ENCODE peak calls at places on chromosomes 11 and 22, in four cellular contexts. I is colonic mucosa, R is progenitor cell of endocrine pancreas, F is psoas muscle. H is an unnamed sample.
A peak's percentile ranks its signal among the peaks of the same experiment; 100 is the strongest.

GRCh38 chr22:23396362-23397007 is 183.6 kb downstream of the IGLL1 start:
- DNase-seq in R (no peak), F (no peak), I (no peak), H (peak; percentile 35)

GRCh38 chr11:72735495-72736027 is 16.6 kb downstream of the ARAP1 start:
- DNase-seq in I (no peak), R (no peak), F (no peak), H (no peak)

GRCh38 chr11:118052581-118053206 is 24.2 kb upstream of the TMPRSS4 start:
- DNase-seq in I (no peak), R (no peak), F (no peak), H (peak; percentile 16)

GRCh38 chr11:1568451-1568911 is 3.6 kb downstream of the DUSP8 start:
- DNase-seq in F (no peak), R (no peak), I (peak; percentile 20), H (no peak)

GRCh38 chr11:33699515-33700424 is 856 bp downstream of the C11orf91 start:
- DNase-seq in F (peak; percentile 56), R (no peak), I (peak; percentile 82), H (no peak)

GRCh38 chr22:19094393-19094997 is 27.7 kb downstream of the DGCR2 start:
- DNase-seq in I (no peak), F (no peak), R (no peak), H (no peak)

GRCh38 chr11:19164230-19164855 is 37.4 kb downstream of the CSRP3 start:
- DNase-seq in R (no peak), F (no peak), I (no peak), H (no peak)

GRCh38 chr22:37627545-37627944 is 11.9 kb upstream of the SH3BP1 start:
- DNase-seq in R (no peak), I (no peak), F (no peak), H (no peak)

GRCh38 chr11:64712430-64713030 is 10.5 kb downstream of the NRXN2 start:
- DNase-seq in F (no peak), I (no peak), R (no peak), H (no peak)

GRCh38 chr11:93493252-93493897 is 49.8 kb downstream of the SMCO4 start:
- DNase-seq in R (no peak), F (no peak), I (peak; percentile 73), H (no peak)

GRCh38 chr11:19365743-19366410 is 125.1 kb upstream of the E2F8 start:
- DNase-seq in F (no peak), I (no peak), R (no peak), H (no peak)

GRCh38 chr22:46078241-46079092 is 71.9 kb upstream of the PPARA start:
- DNase-seq in R (no peak), I (no peak), F (peak; percentile 84), H (peak; percentile 91)

GRCh38 chr11:12838463-12839120 is 164.4 kb downstream of the TEAD1 start:
- DNase-seq in I (no peak), F (no peak), R (no peak), H (no peak)

GRCh38 chr22:45413368-45414211 is at the start of the genes RIBC2 and SMC1B:
- DNase-seq in I (peak; percentile 90), R (peak; percentile 47), F (peak; percentile 72), H (peak; percentile 75)

GRCh38 chr11:13073119-13073981 is 64.2 kb downstream of the RASSF10 start:
- DNase-seq in I (no peak), R (no peak), F (no peak), H (no peak)

GRCh38 chr11:44618561-44619425 is 53.3 kb downstream of the CD82 start:
- DNase-seq in R (no peak), F (no peak), I (no peak), H (peak; percentile 25)

GRCh38 chr11:46237248-46238077 is 40.0 kb upstream of the CREB3L1 start:
- DNase-seq in I (peak; percentile 62), R (no peak), F (peak; percentile 59), H (no peak)

GRCh38 chr11:73154178-73154577 is 12.1 kb upstream of the FCHSD2 start:
- DNase-seq in I (no peak), F (no peak), R (no peak), H (no peak)

GRCh38 chr11:62104816-62105610 is 18.8 kb upstream of the INCENP start:
- DNase-seq in F (no peak), I (no peak), R (no peak), H (no peak)

GRCh38 chr11:665062-665706 is 28.1 kb downstream of the DRD4 start:
- DNase-seq in F (no peak), I (no peak), R (no peak), H (no peak)

GRCh38 chr11:124301482-124301881 is 12.3 kb downstream of the OR8D1 start:
- DNase-seq in R (no peak), I (no peak), F (no peak), H (no peak)

GRCh38 chr11:119178166-119178680 is 7.1 kb upstream of the NHERF4 start:
- DNase-seq in R (no peak), F (no peak), I (no peak), H (no peak)

GRCh38 chr11:76203131-76203925 is 3.0 kb downstream of the WNT11 start:
- DNase-seq in R (no peak), I (no peak), F (peak; percentile 10), H (no peak)

GRCh38 chr11:30131535-30131934 is 99.3 kb upstream of the FSHB start:
- DNase-seq in R (no peak), F (no peak), I (no peak), H (no peak)
- TF ChIP-seq CTCF in R (no peak), F (no peak), I (no peak), H (no peak)

DNA sequence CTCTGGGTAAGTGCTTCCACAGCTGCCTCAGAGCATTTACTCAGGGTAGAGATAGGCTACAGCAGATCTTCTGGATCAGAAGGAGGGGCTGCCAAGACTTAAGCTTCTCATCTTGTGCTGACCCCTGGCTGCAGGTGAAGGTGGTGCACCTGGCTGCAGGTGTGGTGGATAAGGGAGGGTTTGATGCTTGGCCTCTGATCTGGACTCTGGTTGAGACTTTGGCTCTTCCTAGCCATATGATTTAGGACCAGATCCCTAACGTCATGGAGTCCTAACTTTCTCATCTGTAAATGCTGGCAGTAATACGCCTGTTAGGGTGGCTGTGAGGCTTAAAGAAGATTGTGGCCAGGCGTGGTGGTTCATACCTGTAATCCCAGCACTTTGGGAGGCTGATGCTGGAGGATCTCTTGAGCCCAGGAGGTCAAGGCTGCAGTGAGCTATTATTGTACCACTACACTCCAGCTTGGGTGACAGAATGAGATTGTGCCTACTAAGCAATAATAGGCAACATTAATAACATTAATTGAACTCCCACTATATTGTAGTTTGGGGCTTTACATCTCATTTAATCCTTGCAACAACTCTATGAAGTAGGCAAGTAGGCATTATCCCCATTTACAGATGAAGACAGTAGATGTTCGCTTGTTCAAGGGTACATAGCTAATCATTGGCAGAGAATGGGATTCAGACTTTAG is 10.7 kb downstream of the DTX4 start:
- DNase-seq in F (no peak), R (no peak), I (peak; percentile 81), H (no peak)
- TF ChIP-seq CTCF in F (no peak), R (peak; percentile 57), I (peak; percentile 70), H (no peak)

GRCh38 chr11:131038597-131038996 is 122.3 kb upstream of the SNX19 start:
- DNase-seq in R (no peak), I (no peak), F (no peak), H (no peak)
- TF ChIP-seq CTCF in R (no peak), I (no peak), F (no peak), H (no peak)

GRCh38 chr11:86274503-86274902 is 27.5 kb upstream of the HIKESHI start:
- DNase-seq in R (no peak), I (no peak), F (no peak), H (no peak)
- TF ChIP-seq CTCF in R (peak; percentile 22), I (no peak), F (no peak), H (no peak)

GRCh38 chr11:74226907-74227306 is 55.8 kb downstream of the PPME1 start:
- DNase-seq in R (no peak), I (no peak), F (no peak), H (no peak)
- TF ChIP-seq CTCF in R (no peak), I (no peak), F (no peak), H (no peak)

DNA sequence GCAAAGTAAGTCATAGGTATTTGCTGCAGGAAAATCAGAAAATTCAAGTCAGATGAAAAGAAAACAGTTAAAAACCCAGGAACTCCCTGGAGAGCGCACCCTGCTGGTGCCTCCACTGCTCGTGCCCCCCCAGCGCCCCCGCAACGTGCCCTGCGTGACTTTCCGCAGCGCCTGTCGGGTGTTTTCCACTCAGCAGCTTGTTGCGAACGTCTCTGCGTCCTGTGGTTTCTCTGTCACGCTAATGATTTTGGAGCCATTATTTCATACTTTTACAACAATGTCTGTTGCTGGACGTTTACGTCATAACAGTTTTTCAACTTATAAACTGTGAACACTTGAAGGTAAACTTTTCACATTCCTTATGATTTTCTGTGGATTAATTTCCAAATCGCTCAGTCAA is 5.0 kb downstream of the CRELD2 start:
- DNase-seq in F (no peak), I (no peak), R (no peak), H (no peak)
- TF ChIP-seq CTCF in F (no peak), I (no peak), R (no peak), H (no peak)

GRCh38 chr11:15901046-15901445 is 455.3 kb downstream of the SOX6 start:
- DNase-seq in R (peak; percentile 24), I (no peak), F (no peak), H (no peak)
- TF ChIP-seq CTCF in R (peak; percentile 61), I (no peak), F (peak; percentile 18), H (no peak)

GRCh38 chr22:41668971-41669911 is 19.4 kb downstream of the SNU13 start:
- DNase-seq in I (no peak), R (no peak), F (no peak), H (no peak)
- TF ChIP-seq CTCF in I (no peak), R (no peak), F (no peak), H (no peak)

GRCh38 chr22:43890901-43891331 is 897 bp downstream of the PNPLA5 start:
- DNase-seq in I (no peak), R (no peak), F (no peak), H (no peak)

GRCh38 chr22:43888740-43889139 is 3.1 kb downstream of the PNPLA5 start:
- DNase-seq in F (no peak), R (no peak), I (no peak), H (no peak)

GRCh38 chr22:43891360-43892182 is at the start of gene PNPLA5:
- DNase-seq in R (no peak), F (no peak), I (no peak), H (no peak)

GRCh38 chr22:43887391-43887790 is 4.4 kb downstream of the PNPLA5 start:
- DNase-seq in F (no peak), I (no peak), R (no peak), H (peak; percentile 43)

GRCh38 chr22:43889366-43890253 is 2.2 kb downstream of the PNPLA5 start:
- DNase-seq in R (no peak), F (no peak), I (no peak), H (no peak)
- TF ChIP-seq CTCF in R (no peak), F (no peak), I (no peak), H (no peak)